ENCODE peak calls at places on chromosomes 6 and 20, in ten cellular contexts. One of them, this sample, is unnamed.

GRCh38 chr6:41724638-41725501 is 10.5 kb downstream of the TFEB start:
- DNase-seq in GM23248: no peak
- DNase-seq in heart left ventricle: no peak
- DNase-seq in tibial artery: no peak
- DNase-seq in A549: no peak
- DNase-seq in colonic mucosa: no peak
- DNase-seq in psoas muscle: peak; percentile 43
- DNase-seq in endothelial cell of umbilical vein: no peak
- DNase-seq in uterus: no peak
- DNase-seq in effector memory CD4-positive, alpha-beta T cell: no peak
- DNase-seq in this sample: no peak

GRCh38 chr20:53845980-53846379 is 224.4 kb downstream of the BCAS1 start:
- DNase-seq in GM23248: no peak
- DNase-seq in heart left ventricle: no peak
- DNase-seq in tibial artery: no peak
- DNase-seq in A549: no peak
- DNase-seq in colonic mucosa: no peak
- DNase-seq in psoas muscle: no peak
- DNase-seq in endothelial cell of umbilical vein: no peak
- DNase-seq in uterus: no peak
- DNase-seq in effector memory CD4-positive, alpha-beta T cell: no peak
- DNase-seq in this sample: no peak

GRCh38 chr20:22545045-22545444 is 39.3 kb downstream of the FOXA2 start:
- DNase-seq in GM23248: no peak
- DNase-seq in heart left ventricle: no peak
- DNase-seq in tibial artery: no peak
- DNase-seq in A549: no peak
- DNase-seq in colonic mucosa: no peak
- DNase-seq in psoas muscle: no peak
- DNase-seq in endothelial cell of umbilical vein: no peak
- DNase-seq in uterus: no peak
- DNase-seq in effector memory CD4-positive, alpha-beta T cell: no peak
- DNase-seq in this sample: no peak

GRCh38 chr6:22250486-22250885 is 46.4 kb downstream of the PRL start:
- DNase-seq in GM23248: no peak
- DNase-seq in heart left ventricle: no peak
- DNase-seq in tibial artery: no peak
- DNase-seq in A549: no peak
- DNase-seq in colonic mucosa: no peak
- DNase-seq in psoas muscle: no peak
- DNase-seq in endothelial cell of umbilical vein: no peak
- DNase-seq in uterus: no peak
- DNase-seq in effector memory CD4-positive, alpha-beta T cell: no peak
- DNase-seq in this sample: no peak

GRCh38 chr6:142414462-142414861 is 112.7 kb downstream of the ADGRG6 start:
- DNase-seq in GM23248: no peak
- DNase-seq in heart left ventricle: no peak
- DNase-seq in tibial artery: no peak
- DNase-seq in A549: no peak
- DNase-seq in colonic mucosa: no peak
- DNase-seq in psoas muscle: no peak
- DNase-seq in endothelial cell of umbilical vein: no peak
- DNase-seq in uterus: no peak
- DNase-seq in effector memory CD4-positive, alpha-beta T cell: no peak
- DNase-seq in this sample: no peak

GRCh38 chr6:111490067-111490466 is 7.0 kb upstream of the REV3L start:
- DNase-seq in GM23248: no peak
- DNase-seq in heart left ventricle: no peak
- DNase-seq in tibial artery: no peak
- DNase-seq in A549: no peak
- DNase-seq in colonic mucosa: no peak
- DNase-seq in psoas muscle: no peak
- DNase-seq in endothelial cell of umbilical vein: no peak
- DNase-seq in uterus: no peak
- DNase-seq in effector memory CD4-positive, alpha-beta T cell: no peak
- DNase-seq in this sample: no peak

GRCh38 chr6:53794073-53794719 is 609 bp upstream of the LRRC1 start:
- DNase-seq in GM23248: peak; percentile 92
- DNase-seq in heart left ventricle: peak; percentile 72
- DNase-seq in tibial artery: peak; percentile 78
- DNase-seq in A549: peak; percentile 53
- DNase-seq in colonic mucosa: peak; percentile 77
- DNase-seq in psoas muscle: peak; percentile 54
- DNase-seq in endothelial cell of umbilical vein: peak; percentile 85
- DNase-seq in uterus: peak; percentile 48
- DNase-seq in effector memory CD4-positive, alpha-beta T cell: peak; percentile 17
- DNase-seq in this sample: no peak

GRCh38 chr20:53643031-53643832 is 49.6 kb upstream of the ZNF217 start:
- DNase-seq in GM23248: peak; percentile 89
- DNase-seq in heart left ventricle: peak; percentile 39
- DNase-seq in tibial artery: no peak
- DNase-seq in A549: peak; percentile 82
- DNase-seq in colonic mucosa: peak; percentile 67
- DNase-seq in psoas muscle: no peak
- DNase-seq in endothelial cell of umbilical vein: peak; percentile 91
- DNase-seq in uterus: no peak
- DNase-seq in effector memory CD4-positive, alpha-beta T cell: peak; percentile 45
- DNase-seq in this sample: no peak

GRCh38 chr20:4726710-4727391 is 5.1 kb downstream of the PRND start:
- DNase-seq in GM23248: peak; percentile 92
- DNase-seq in heart left ventricle: no peak
- DNase-seq in tibial artery: no peak
- DNase-seq in A549: no peak
- DNase-seq in colonic mucosa: no peak
- DNase-seq in psoas muscle: no peak
- DNase-seq in endothelial cell of umbilical vein: peak; percentile 51
- DNase-seq in uterus: peak; percentile 35
- DNase-seq in effector memory CD4-positive, alpha-beta T cell: no peak
- DNase-seq in this sample: no peak

GRCh38 chr20:5073154-5074049 is 46.4 kb downstream of the PCNA start:
- DNase-seq in GM23248: peak; percentile 92
- DNase-seq in heart left ventricle: peak; percentile 96
- DNase-seq in tibial artery: peak; percentile 95
- DNase-seq in A549: peak; percentile 97
- DNase-seq in colonic mucosa: peak; percentile 96
- DNase-seq in psoas muscle: peak; percentile 91
- DNase-seq in endothelial cell of umbilical vein: peak; percentile 13
- DNase-seq in uterus: peak; percentile 61
- DNase-seq in effector memory CD4-positive, alpha-beta T cell: no peak
- DNase-seq in this sample: peak; percentile 93

GRCh38 chr6:113829702-113830058 is 27.5 kb upstream of the MARCKS start:
- DNase-seq in GM23248: peak; percentile 33
- DNase-seq in heart left ventricle: no peak
- DNase-seq in tibial artery: no peak
- DNase-seq in A549: no peak
- DNase-seq in colonic mucosa: peak; percentile 67
- DNase-seq in psoas muscle: no peak
- DNase-seq in endothelial cell of umbilical vein: no peak
- DNase-seq in uterus: no peak
- DNase-seq in effector memory CD4-positive, alpha-beta T cell: no peak
- DNase-seq in this sample: no peak

GRCh38 chr6:9502991-9503761 is 911.7 kb downstream of the TFAP2A start:
- DNase-seq in GM23248: peak; percentile 77
- DNase-seq in heart left ventricle: no peak
- DNase-seq in tibial artery: no peak
- DNase-seq in A549: no peak
- DNase-seq in colonic mucosa: no peak
- DNase-seq in psoas muscle: no peak
- DNase-seq in endothelial cell of umbilical vein: peak; percentile 93
- DNase-seq in uterus: no peak
- DNase-seq in effector memory CD4-positive, alpha-beta T cell: no peak
- DNase-seq in this sample: no peak

GRCh38 chr20:19047040-19047950 is 165.1 kb upstream of the SLC24A3 start:
- DNase-seq in GM23248: peak; percentile 24
- DNase-seq in heart left ventricle: peak; percentile 73
- DNase-seq in tibial artery: peak; percentile 67
- DNase-seq in A549: no peak
- DNase-seq in colonic mucosa: peak; percentile 90
- DNase-seq in psoas muscle: peak; percentile 75
- DNase-seq in endothelial cell of umbilical vein: no peak
- DNase-seq in uterus: no peak
- DNase-seq in effector memory CD4-positive, alpha-beta T cell: no peak
- DNase-seq in this sample: no peak

GRCh38 chr6:161677188-161677587 is 403.3 kb upstream of the AGPAT4 start:
- DNase-seq in GM23248: no peak
- DNase-seq in heart left ventricle: no peak
- DNase-seq in tibial artery: no peak
- DNase-seq in A549: no peak
- DNase-seq in colonic mucosa: no peak
- DNase-seq in psoas muscle: no peak
- DNase-seq in endothelial cell of umbilical vein: no peak
- DNase-seq in uterus: no peak
- DNase-seq in effector memory CD4-positive, alpha-beta T cell: no peak
- DNase-seq in this sample: no peak

GRCh38 chr6:11021714-11022113 is 22.4 kb downstream of the ELOVL2 start:
- DNase-seq in GM23248: no peak
- DNase-seq in heart left ventricle: no peak
- DNase-seq in tibial artery: no peak
- DNase-seq in A549: no peak
- DNase-seq in colonic mucosa: no peak
- DNase-seq in psoas muscle: no peak
- DNase-seq in endothelial cell of umbilical vein: no peak
- DNase-seq in uterus: no peak
- DNase-seq in effector memory CD4-positive, alpha-beta T cell: no peak
- DNase-seq in this sample: no peak

GRCh38 chr6:158642097-158642601 is 2.4 kb downstream of the DYNLT1 start:
- DNase-seq in GM23248: peak; percentile 96
- DNase-seq in heart left ventricle: no peak
- DNase-seq in tibial artery: no peak
- DNase-seq in A549: no peak
- DNase-seq in colonic mucosa: peak; percentile 16
- DNase-seq in psoas muscle: peak; percentile 90
- DNase-seq in endothelial cell of umbilical vein: peak; percentile 85
- DNase-seq in uterus: no peak
- DNase-seq in effector memory CD4-positive, alpha-beta T cell: no peak
- DNase-seq in this sample: peak; percentile 63
- H3K4me1 ChIP-seq in GM23248: peaks cover 40% of the 10 kb centered on the region
- H3K4me1 ChIP-seq in heart left ventricle: peaks cover 49% of the 10 kb centered on the region
- H3K4me1 ChIP-seq in tibial artery: peaks cover 43% of the 10 kb centered on the region
- H3K4me1 ChIP-seq in A549: peaks cover 19% of the 10 kb centered on the region
- H3K4me1 ChIP-seq in colonic mucosa: peaks cover 15% of the 10 kb centered on the region
- H3K4me1 ChIP-seq in psoas muscle: peaks cover 43% of the 10 kb centered on the region
- H3K4me1 ChIP-seq in endothelial cell of umbilical vein: peaks cover 28% of the 10 kb centered on the region
- H3K4me1 ChIP-seq in uterus: no peaks in the 10 kb centered on the region
- H3K4me1 ChIP-seq in effector memory CD4-positive, alpha-beta T cell: peaks cover 40% of the 10 kb centered on the region
- H3K4me1 ChIP-seq in this sample: no peaks in the 10 kb centered on the region

GRCh38 chr6:104239971-104240370 is 619.7 kb downstream of the HACE1 start:
- DNase-seq in GM23248: no peak
- DNase-seq in heart left ventricle: no peak
- DNase-seq in tibial artery: no peak
- DNase-seq in A549: no peak
- DNase-seq in colonic mucosa: no peak
- DNase-seq in psoas muscle: no peak
- DNase-seq in endothelial cell of umbilical vein: no peak
- DNase-seq in uterus: no peak
- DNase-seq in effector memory CD4-positive, alpha-beta T cell: no peak
- DNase-seq in this sample: no peak
- H3K4me1 ChIP-seq in GM23248: no peaks in the 10 kb centered on the region
- H3K4me1 ChIP-seq in heart left ventricle: no peaks in the 10 kb centered on the region
- H3K4me1 ChIP-seq in tibial artery: no peaks in the 10 kb centered on the region
- H3K4me1 ChIP-seq in A549: no peaks in the 10 kb centered on the region
- H3K4me1 ChIP-seq in colonic mucosa: no peaks in the 10 kb centered on the region
- H3K4me1 ChIP-seq in psoas muscle: no peaks in the 10 kb centered on the region
- H3K4me1 ChIP-seq in endothelial cell of umbilical vein: no peaks in the 10 kb centered on the region
- H3K4me1 ChIP-seq in uterus: no peaks in the 10 kb centered on the region
- H3K4me1 ChIP-seq in effector memory CD4-positive, alpha-beta T cell: no peaks in the 10 kb centered on the region
- H3K4me1 ChIP-seq in this sample: no peaks in the 10 kb centered on the region

DNA sequence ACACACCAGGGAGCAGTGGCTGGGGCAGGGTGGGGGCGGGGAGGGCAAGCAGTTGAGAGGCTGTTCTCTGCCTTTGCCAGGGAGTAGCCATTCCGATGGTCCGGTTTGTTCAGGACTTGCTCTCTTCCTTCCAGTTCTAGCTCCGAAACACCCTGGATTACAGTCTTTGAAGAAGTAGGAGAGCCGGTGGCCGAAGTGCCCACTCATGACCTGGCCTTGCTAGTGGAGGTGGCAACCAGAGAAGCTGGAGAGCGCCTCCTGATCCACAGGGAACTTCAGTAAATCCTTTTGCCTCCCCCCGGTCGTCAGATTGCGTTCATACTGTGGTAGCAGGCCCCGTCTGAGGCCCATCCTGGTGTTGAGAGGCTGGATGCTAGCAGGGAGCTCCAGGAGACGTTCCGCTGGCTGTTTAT is 92.8 kb downstream of the ARID1B start:
- DNase-seq in GM23248: no peak
- DNase-seq in heart left ventricle: no peak
- DNase-seq in tibial artery: no peak
- DNase-seq in A549: no peak
- DNase-seq in colonic mucosa: no peak
- DNase-seq in psoas muscle: no peak
- DNase-seq in endothelial cell of umbilical vein: no peak
- DNase-seq in uterus: no peak
- DNase-seq in effector memory CD4-positive, alpha-beta T cell: no peak
- DNase-seq in this sample: no peak
- H3K4me1 ChIP-seq in GM23248: peaks cover 13% of the 10 kb centered on the region
- H3K4me1 ChIP-seq in heart left ventricle: peaks cover 53% of the 10 kb centered on the region
- H3K4me1 ChIP-seq in tibial artery: peaks cover 31% of the 10 kb centered on the region
- H3K4me1 ChIP-seq in A549: peaks cover 17% of the 10 kb centered on the region
- H3K4me1 ChIP-seq in colonic mucosa: no peaks in the 10 kb centered on the region
- H3K4me1 ChIP-seq in psoas muscle: peaks cover 83% of the 10 kb centered on the region
- H3K4me1 ChIP-seq in endothelial cell of umbilical vein: peaks cover 23% of the 10 kb centered on the region
- H3K4me1 ChIP-seq in uterus: no peaks in the 10 kb centered on the region
- H3K4me1 ChIP-seq in effector memory CD4-positive, alpha-beta T cell: peaks cover 5% of the 10 kb centered on the region
- H3K4me1 ChIP-seq in this sample: peaks cover 35% of the 10 kb centered on the region

GRCh38 chr6:4904461-4904860 is 99.4 kb downstream of the RPP40 start:
- DNase-seq in GM23248: no peak
- DNase-seq in heart left ventricle: no peak
- DNase-seq in tibial artery: no peak
- DNase-seq in A549: no peak
- DNase-seq in colonic mucosa: no peak
- DNase-seq in psoas muscle: no peak
- DNase-seq in endothelial cell of umbilical vein: no peak
- DNase-seq in uterus: peak; percentile 79
- DNase-seq in effector memory CD4-positive, alpha-beta T cell: no peak
- DNase-seq in this sample: no peak

GRCh38 chr6:4905858-4906257 is 98.0 kb downstream of the RPP40 start:
- DNase-seq in GM23248: no peak
- DNase-seq in heart left ventricle: no peak
- DNase-seq in tibial artery: no peak
- DNase-seq in A549: no peak
- DNase-seq in colonic mucosa: no peak
- DNase-seq in psoas muscle: no peak
- DNase-seq in endothelial cell of umbilical vein: no peak
- DNase-seq in uterus: no peak
- DNase-seq in effector memory CD4-positive, alpha-beta T cell: no peak
- DNase-seq in this sample: no peak

GRCh38 chr6:4902363-4902762 is 101.5 kb downstream of the RPP40 start:
- DNase-seq in GM23248: no peak
- DNase-seq in heart left ventricle: no peak
- DNase-seq in tibial artery: no peak
- DNase-seq in A549: no peak
- DNase-seq in colonic mucosa: no peak
- DNase-seq in psoas muscle: no peak
- DNase-seq in endothelial cell of umbilical vein: no peak
- DNase-seq in uterus: no peak
- DNase-seq in effector memory CD4-positive, alpha-beta T cell: no peak
- DNase-seq in this sample: no peak

GRCh38 chr6:4901256-4902061 is 102.4 kb downstream of the RPP40 start:
- DNase-seq in GM23248: no peak
- DNase-seq in heart left ventricle: no peak
- DNase-seq in tibial artery: no peak
- DNase-seq in A549: no peak
- DNase-seq in colonic mucosa: no peak
- DNase-seq in psoas muscle: no peak
- DNase-seq in endothelial cell of umbilical vein: no peak
- DNase-seq in uterus: no peak
- DNase-seq in effector memory CD4-positive, alpha-beta T cell: no peak
- DNase-seq in this sample: no peak

GRCh38 chr6:4903751-4904370 is 100.0 kb downstream of the RPP40 start:
- DNase-seq in GM23248: no peak
- DNase-seq in heart left ventricle: no peak
- DNase-seq in tibial artery: no peak
- DNase-seq in A549: no peak
- DNase-seq in colonic mucosa: no peak
- DNase-seq in psoas muscle: no peak
- DNase-seq in endothelial cell of umbilical vein: no peak
- DNase-seq in uterus: peak; percentile 50
- DNase-seq in effector memory CD4-positive, alpha-beta T cell: no peak
- DNase-seq in this sample: no peak
- H3K4me1 ChIP-seq in GM23248: peaks cover 21% of the 10 kb centered on the region
- H3K4me1 ChIP-seq in heart left ventricle: peaks cover 28% of the 10 kb centered on the region
- H3K4me1 ChIP-seq in tibial artery: no peaks in the 10 kb centered on the region
- H3K4me1 ChIP-seq in A549: peaks cover 5% of the 10 kb centered on the region
- H3K4me1 ChIP-seq in colonic mucosa: peaks cover 17% of the 10 kb centered on the region
- H3K4me1 ChIP-seq in psoas muscle: peaks cover 16% of the 10 kb centered on the region
- H3K4me1 ChIP-seq in endothelial cell of umbilical vein: no peaks in the 10 kb centered on the region
- H3K4me1 ChIP-seq in uterus: peaks cover 9% of the 10 kb centered on the region
- H3K4me1 ChIP-seq in effector memory CD4-positive, alpha-beta T cell: no peaks in the 10 kb centered on the region
- H3K4me1 ChIP-seq in this sample: no peaks in the 10 kb centered on the region